ENCODE peak calls at places on chromosomes 11 and 22, in ten cellular contexts. Q, D, R, Z, V, W, J, G, P and A are unnamed samples.

GRCh38 chr11:28072321-28072720 is 35.6 kb downstream of the KIF18A start:
- DNase-seq in Q (no peak), D (no peak), R (no peak), Z (no peak), V (no peak), W (no peak), J (peak; percentile 58), G (peak; percentile 53), P (no peak), A (no peak)

GRCh38 chr22:40408718-40409612 is 38.6 kb downstream of the SGSM3 start:
- DNase-seq in Q (no peak), D (no peak), R (no peak), Z (no peak), V (no peak), W (no peak), J (no peak), G (no peak), P (no peak), A (no peak)

GRCh38 chr11:1763336-1763795 is 361 bp downstream of the CTSD start:
- DNase-seq in Q (no peak), D (no peak), R (no peak), Z (no peak), V (no peak), W (no peak), J (no peak), G (no peak), P (no peak), A (no peak)

GRCh38 chr11:12236744-12237101 is 126.3 kb downstream of the MICAL2 start:
- DNase-seq in Q (no peak), D (no peak), R (no peak), Z (no peak), V (no peak), W (no peak), J (no peak), G (no peak), P (no peak), A (no peak)

GRCh38 chr11:104668797-104669463 is 229.3 kb downstream of the CASP12 start:
- DNase-seq in Q (peak; percentile 84), D (peak; percentile 48), R (no peak), Z (no peak), V (no peak), W (peak; percentile 98), J (peak; percentile 74), G (peak; percentile 94), P (no peak), A (no peak)

GRCh38 chr22:22840778-22841177 is 46.8 kb upstream of the IGLL5 start:
- DNase-seq in Q (no peak), D (no peak), R (no peak), Z (no peak), V (no peak), W (no peak), J (no peak), G (no peak), P (no peak), A (no peak)

GRCh38 chr22:24875862-24876506 is 70.0 kb downstream of the SGSM1 start:
- DNase-seq in Q (no peak), D (no peak), R (peak; percentile 65), Z (no peak), V (no peak), W (peak; percentile 25), J (peak; percentile 29), G (no peak), P (no peak), A (peak; percentile 11)

GRCh38 chr11:121514401-121514981 is 61.7 kb upstream of the SORL1-AS1 start:
- DNase-seq in Q (no peak), D (no peak), R (no peak), Z (no peak), V (no peak), W (no peak), J (no peak), G (no peak), P (peak; percentile 13), A (no peak)

GRCh38 chr11:60282291-60282690 is 1.8 kb downstream of the MS4A4A start:
- DNase-seq in Q (no peak), D (no peak), R (no peak), Z (no peak), V (no peak), W (no peak), J (no peak), G (no peak), P (no peak), A (no peak)

GRCh38 chr11:47389577-47390072 is 11.3 kb upstream of the SPI1 start:
- DNase-seq in Q (no peak), D (no peak), R (no peak), Z (no peak), V (no peak), W (no peak), J (no peak), G (no peak), P (no peak), A (no peak)

GRCh38 chr11:19680824-19681368 is 31.7 kb upstream of the NAV2 start:
- DNase-seq in Q (no peak), D (no peak), R (no peak), Z (no peak), V (no peak), W (peak; percentile 20), J (peak; percentile 33), G (peak; percentile 32), P (no peak), A (no peak)

GRCh38 chr22:24497879-24498278 is 2.7 kb downstream of the UPB1 start:
- DNase-seq in Q (no peak), D (no peak), R (no peak), Z (no peak), V (no peak), W (no peak), J (no peak), G (no peak), P (no peak), A (no peak)

GRCh38 chr11:122342089-122342749 is 226.2 kb upstream of the BLID start:
- DNase-seq in Q (peak; percentile 89), D (no peak), R (no peak), Z (no peak), V (no peak), W (peak; percentile 80), J (no peak), G (peak; percentile 25), P (no peak), A (no peak)

GRCh38 chr11:132427611-132428010 is 1057.2 kb downstream of the NTM start:
- DNase-seq in Q (peak; percentile 83), D (peak; percentile 40), R (no peak), Z (no peak), V (no peak), W (no peak), J (no peak), G (no peak), P (no peak), A (no peak)

GRCh38 chr11:119773016-119773415 is 44.0 kb upstream of the NECTIN1 start:
- DNase-seq in Q (no peak), D (no peak), R (no peak), Z (peak; percentile 69), V (no peak), W (no peak), J (no peak), G (no peak), P (peak; percentile 35), A (no peak)

GRCh38 chr11:31958086-31958735 is 132.7 kb upstream of the RCN1 start:
- DNase-seq in Q (peak; percentile 37), D (peak; percentile 40), R (peak; percentile 42), Z (peak; percentile 32), V (peak; percentile 77), W (peak; percentile 77), J (peak; percentile 44), G (peak; percentile 29), P (peak; percentile 36), A (peak; percentile 64)

GRCh38 chr11:83004855-83005556 is 66.7 kb downstream of the RAB30 start:
- DNase-seq in Q (peak; percentile 27), D (no peak), R (no peak), Z (no peak), V (no peak), W (peak; percentile 62), J (no peak), G (no peak), P (no peak), A (peak; percentile 38)

GRCh38 chr11:1926156-1927031 is 6.9 kb downstream of the TNNT3 start:
- DNase-seq in Q (no peak), D (no peak), R (no peak), Z (no peak), V (no peak), W (no peak), J (no peak), G (no peak), P (no peak), A (no peak)

GRCh38 chr11:2390871-2391662 is 9.5 kb upstream of the TSSC4 start:
- DNase-seq in Q (peak; percentile 48), D (peak; percentile 62), R (no peak), Z (no peak), V (no peak), W (peak; percentile 34), J (no peak), G (peak; percentile 78), P (no peak), A (no peak)

GRCh38 chr11:7892751-7893356 is 38.2 kb downstream of the OR10A6 start:
- DNase-seq in Q (peak; percentile 49), D (peak; percentile 28), R (no peak), Z (no peak), V (peak; percentile 52), W (peak; percentile 81), J (peak; percentile 68), G (peak; percentile 74), P (peak; percentile 12), A (peak; percentile 50)

GRCh38 chr22:21593406-21594232 is 26.1 kb downstream of the UBE2L3 start:
- DNase-seq in Q (no peak), D (no peak), R (no peak), Z (peak; percentile 26), V (no peak), W (peak; percentile 24), J (no peak), G (no peak), P (no peak), A (no peak)

GRCh38 chr11:124798991-124799383 is 1.2 kb downstream of the MSANTD2 start:
- DNase-seq in Q (peak; percentile 57), D (peak; percentile 58), R (no peak), Z (no peak), V (peak; percentile 18), W (peak; percentile 88), J (peak; percentile 58), G (peak; percentile 77), P (no peak), A (peak; percentile 27)

GRCh38 chr11:3046190-3046589 is 11.0 kb downstream of the CARS1 start:
- DNase-seq in Q (no peak), D (no peak), R (no peak), Z (no peak), V (no peak), W (peak; percentile 8), J (no peak), G (no peak), P (no peak), A (no peak)

GRCh38 chr22:38205261-38206128 is 3.7 kb downstream of the MAFF start:
- DNase-seq in Q (no peak), D (peak; percentile 87), R (no peak), Z (no peak), V (no peak), W (no peak), J (peak; percentile 77), G (peak; percentile 79), P (no peak), A (no peak)

GRCh38 chr11:65791719-65792213 is 4.9 kb downstream of the OVOL1 start:
- DNase-seq in Q (peak; percentile 46), D (no peak), R (no peak), Z (no peak), V (peak; percentile 82), W (peak; percentile 77), J (no peak), G (no peak), P (peak; percentile 77), A (no peak)

GRCh38 chr22:29310863-29311339 is 4.5 kb downstream of the GAS2L1 start:
- DNase-seq in Q (peak; percentile 94), D (peak; percentile 97), R (no peak), Z (peak; percentile 98), V (peak; percentile 87), W (peak; percentile 89), J (peak; percentile 99), G (peak; percentile 96), P (peak; percentile 49), A (peak; percentile 15)

GRCh38 chr11:79167510-79168188 is 273.2 kb downstream of the TENM4 start:
- DNase-seq in Q (peak; percentile 23), D (no peak), R (no peak), Z (peak; percentile 60), V (no peak), W (no peak), J (no peak), G (peak; percentile 37), P (no peak), A (no peak)